ENCODE peak calls at places on chromosomes 3 and 15, in eight cellular contexts. N is esophagus squamous epithelium, L is MM.1S, Y is K562, U is breast epithelium, M is heart right ventricle, Q is SK-N-SH, V is sigmoid colon. W is an unnamed sample.
A peak's percentile ranks its signal among the peaks of the same experiment; 100 is the strongest.

GRCh38 chr3:112357888-112358287 is 24.9 kb downstream of the CD200 start:
- DNase-seq in Q (no peak), L (no peak), U (no peak), M (peak; percentile 47), Y (no peak), N (no peak), V (no peak), W (no peak)

GRCh38 chr15:35115155-35115725 is 30.1 kb upstream of the NANOGP8 start:
- DNase-seq in Q (no peak), L (no peak), Y (no peak), U (no peak), M (no peak), V (no peak), N (no peak), W (no peak)

GRCh38 chr15:72110355-72110754 is 7.6 kb downstream of the MYO9A start:
- DNase-seq in L (no peak), V (no peak), Y (no peak), Q (no peak), M (no peak), N (no peak), U (no peak), W (no peak)

GRCh38 chr15:89360294-89360971 is 25.8 kb upstream of the POLG start:
- DNase-seq in Q (no peak), L (no peak), V (no peak), U (no peak), Y (no peak), M (no peak), N (no peak), W (no peak)

GRCh38 chr15:73265536-73266153 is 103.1 kb downstream of the HCN4 start:
- DNase-seq in U (no peak), Y (peak; percentile 65), M (no peak), Q (peak; percentile 53), L (peak; percentile 68), N (no peak), V (no peak), W (peak; percentile 31)

GRCh38 chr3:141441381-141442365 is 45.2 kb upstream of the RASA2 start:
- DNase-seq in U (peak; percentile 71), L (peak; percentile 64), Q (peak; percentile 69), Y (peak; percentile 85), N (no peak), V (no peak), M (peak; percentile 76), W (peak; percentile 51)

GRCh38 chr3:190092250-190092649 is 28.4 kb downstream of the P3H2 start:
- DNase-seq in L (no peak), Q (no peak), N (no peak), V (no peak), Y (no peak), U (no peak), M (no peak), W (no peak)

GRCh38 chr3:111068574-111068973 is 3.0 kb upstream of the NECTIN3 start:
- DNase-seq in L (no peak), Y (no peak), M (no peak), U (no peak), Q (no peak), V (no peak), N (no peak), W (no peak)

GRCh38 chr3:107124885-107125284 is 252.4 kb upstream of the CCDC54 start:
- DNase-seq in V (no peak), U (no peak), Q (no peak), Y (peak; percentile 28), L (no peak), N (no peak), M (peak; percentile 42), W (no peak)

GRCh38 chr3:157100997-157101396 is 59.0 kb downstream of the CCNL1 start:
- DNase-seq in U (no peak), V (no peak), Y (no peak), Q (no peak), N (no peak), M (no peak), L (no peak), W (no peak)

DNA sequence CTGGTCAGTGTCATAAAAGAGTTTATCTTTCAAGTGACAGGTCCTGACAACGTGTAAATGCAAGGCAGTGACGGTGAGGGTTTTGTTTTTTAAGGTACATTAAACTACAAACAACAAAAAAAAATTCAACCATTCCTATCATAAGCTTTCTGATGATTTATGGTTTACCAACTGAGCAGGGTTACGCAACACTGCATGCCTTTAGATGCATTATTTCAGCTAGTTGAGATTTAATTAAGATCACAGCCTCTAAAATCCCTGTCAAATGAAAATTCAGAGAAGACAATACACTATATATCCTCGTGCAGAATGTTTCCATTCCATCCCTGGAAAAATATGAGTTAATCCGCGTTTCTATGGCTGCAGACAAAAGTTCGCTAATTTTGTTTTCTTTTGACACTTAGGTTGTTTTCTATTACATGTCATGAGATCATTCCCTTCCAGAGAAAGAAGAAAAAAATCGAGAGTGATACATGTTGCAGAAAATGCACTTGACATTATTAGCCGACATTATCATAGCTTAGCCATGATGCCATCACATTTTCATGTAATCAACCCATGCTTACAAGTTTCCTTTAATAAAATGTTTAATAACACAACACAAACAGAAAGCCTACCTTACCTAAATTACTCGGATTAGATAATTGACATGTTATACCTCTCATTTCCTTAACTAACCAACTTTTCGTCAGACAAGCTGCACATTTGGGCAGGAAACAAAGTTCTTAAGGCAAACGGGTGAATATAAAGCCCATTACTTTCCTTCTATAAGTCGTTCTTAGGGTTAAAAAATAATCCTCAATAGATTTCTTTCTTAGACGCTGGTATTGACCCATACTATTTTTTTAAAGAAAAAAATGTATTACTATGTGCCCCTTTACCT is 521.2 kb downstream of the FOXP1 start:
- DNase-seq in L (no peak), V (no peak), N (no peak), Y (no peak), Q (no peak), U (no peak), M (no peak), W (no peak)
- H3K4me1 ChIP-seq in L (peaks cover 17% of the 10 kb centered on the region), V (peaks cover 56% of the 10 kb centered on the region), N (peaks cover 86% of the 10 kb centered on the region), Y (peaks cover 30% of the 10 kb centered on the region), Q (peaks cover 56% of the 10 kb centered on the region), U (no peaks in the 10 kb centered on the region), M (peaks cover 46% of the 10 kb centered on the region), W (peaks cover 56% of the 10 kb centered on the region)

DNA sequence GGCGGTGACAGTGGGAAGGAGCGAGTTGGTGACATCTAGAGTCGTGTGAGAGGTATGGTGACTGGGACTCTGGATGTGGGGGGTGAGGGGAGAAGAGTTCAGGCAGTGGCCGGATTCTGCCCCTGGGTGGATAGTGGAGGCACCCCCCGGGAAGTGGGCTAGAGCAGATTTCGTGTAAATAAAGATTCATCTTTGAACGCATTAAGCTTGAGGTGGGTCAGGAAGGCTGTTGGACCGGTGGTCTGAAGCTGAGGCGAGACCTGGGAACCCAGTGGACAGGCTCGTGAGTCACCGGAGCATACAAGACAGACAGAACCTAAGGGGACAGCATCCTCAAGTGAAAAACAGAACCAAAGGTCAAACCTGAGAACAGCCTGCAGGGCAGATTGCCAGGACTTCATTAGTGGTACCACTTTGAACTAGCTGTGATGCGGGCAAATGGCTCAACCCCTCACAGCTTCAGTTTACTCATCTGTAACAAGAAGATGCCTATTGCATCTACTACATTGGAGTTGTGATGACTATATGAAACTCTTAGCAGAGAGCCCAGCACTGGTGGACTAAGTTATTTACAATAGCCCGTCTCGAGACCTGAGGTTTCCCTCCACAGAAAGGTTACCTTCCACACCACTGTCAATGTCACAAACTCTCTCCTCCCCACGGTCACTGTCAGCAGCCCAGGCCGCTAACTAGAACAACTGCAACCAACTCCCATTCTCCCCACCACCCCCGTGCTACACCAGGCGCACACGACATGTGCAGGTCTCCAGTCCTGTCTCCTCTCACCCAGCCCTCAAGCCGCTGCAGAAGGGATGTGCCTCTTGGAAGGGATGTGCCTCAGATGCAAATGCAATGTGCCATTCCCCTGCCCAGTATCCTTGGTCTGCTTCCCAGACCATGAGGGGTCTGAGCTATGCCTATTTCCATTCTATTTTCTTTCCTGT is 901 bp upstream of the CLN6 start:
- DNase-seq in U (no peak), V (no peak), L (no peak), M (no peak), Y (no peak), N (no peak), Q (peak; percentile 35), W (peak; percentile 26)
- H3K27ac ChIP-seq in U (peak overlapping the region; percentile 88), V (peak overlapping the region; percentile 79), L (peak overlapping the region; percentile 87), M (peak overlapping the region; percentile 91), Y (peak overlapping the region; percentile 75), N (peak overlapping the region; percentile 89), Q (peak overlapping the region; percentile 52), W (peak overlapping the region; percentile 85)

GRCh38 chr15:59688888-59689625 is at the start of gene BNIP2:
- DNase-seq in Y (peak; percentile 95), V (peak; percentile 100), Q (peak; percentile 96), L (peak; percentile 99), N (peak; percentile 97), M (peak; percentile 99), U (peak; percentile 98), W (peak; percentile 99)
- TF ChIP-seq CTCF in Y (no peak), V (no peak), Q (peak; percentile 6), L (no peak), N (peak; percentile 2), M (no peak), U (peak; percentile 7), W (no peak)

DNA sequence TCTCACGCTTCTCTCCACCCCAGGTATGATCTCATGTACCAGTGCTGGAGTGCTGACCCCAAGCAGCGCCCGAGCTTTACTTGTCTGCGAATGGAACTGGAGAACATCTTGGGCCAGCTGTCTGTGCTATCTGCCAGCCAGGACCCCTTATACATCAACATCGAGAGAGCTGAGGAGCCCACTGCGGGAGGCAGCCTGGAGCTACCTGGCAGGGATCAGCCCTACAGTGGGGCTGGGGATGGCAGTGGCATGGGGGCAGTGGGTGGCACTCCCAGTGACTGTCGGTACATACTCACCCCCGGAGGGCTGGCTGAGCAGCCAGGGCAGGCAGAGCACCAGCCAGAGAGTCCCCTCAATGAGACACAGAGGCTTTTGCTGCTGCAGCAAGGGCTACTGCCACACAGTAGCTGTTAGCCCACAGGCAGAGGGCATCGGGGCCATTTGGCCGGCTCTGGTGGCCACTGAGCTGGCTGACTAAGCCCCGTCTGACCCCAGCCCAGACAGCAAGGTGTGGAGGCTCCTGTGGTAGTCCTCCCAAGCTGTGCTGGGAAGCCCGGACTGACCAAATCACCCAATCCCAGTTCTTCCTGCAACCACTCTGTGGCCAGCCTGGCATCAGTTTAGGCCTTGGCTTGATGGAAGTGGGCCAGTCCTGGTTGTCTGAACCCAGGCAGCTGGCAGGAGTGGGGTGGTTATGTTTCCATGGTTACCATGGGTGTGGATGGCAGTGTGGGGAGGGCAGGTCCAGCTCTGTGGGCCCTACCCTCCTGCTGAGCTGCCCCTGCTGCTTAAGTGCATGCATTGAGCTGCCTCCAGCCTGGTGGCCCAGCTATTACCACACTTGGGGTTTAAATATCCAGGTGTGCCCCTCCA is 19.1 kb downstream of the TYRO3 start:
- DNase-seq in Y (no peak), M (no peak), Q (no peak), N (no peak), U (no peak), V (no peak), L (no peak), W (no peak)
- H3K4me1 ChIP-seq in Y (no peaks in the 10 kb centered on the region), M (no peaks in the 10 kb centered on the region), Q (no peaks in the 10 kb centered on the region), N (peaks cover 19% of the 10 kb centered on the region), U (no peaks in the 10 kb centered on the region), V (no peaks in the 10 kb centered on the region), L (no peaks in the 10 kb centered on the region), W (no peaks in the 10 kb centered on the region)

GRCh38 chr3:16818194-16818593 is 66.6 kb upstream of the PLCL2 start:
- DNase-seq in Y (no peak), M (no peak), Q (no peak), U (no peak), L (no peak), N (no peak), V (no peak), W (no peak)
- H3K27ac ChIP-seq in Y (no peak overlapping the region), M (no peak overlapping the region), Q (no peak overlapping the region), U (no peak overlapping the region), L (no peak overlapping the region), N (no peak overlapping the region), V (no peak overlapping the region), W (no peak overlapping the region)

GRCh38 chr3:160486459-160486869 is 36.9 kb upstream of the TRIM59 start:
- DNase-seq in U (no peak), Q (peak; percentile 27), L (peak; percentile 66), M (no peak), V (no peak), N (no peak), Y (no peak), W (no peak)
- TF ChIP-seq CTCF in U (peak; percentile 10), Q (peak; percentile 78), L (peak; percentile 74), M (peak; percentile 63), V (peak; percentile 58), N (peak; percentile 42), Y (peak; percentile 36), W (no peak)